ENCODE peak calls at places on chromosomes 7 and 10, in eight cellular contexts. R, N, P, H, W, M, B and Q are unnamed samples.

GRCh38 chr10:12355384-12355783 is 6.0 kb downstream of the CAMK1D start:
- DNase-seq in R (no peak), N (no peak), P (no peak), H (no peak), W (no peak), M (no peak), B (no peak), Q (no peak)

GRCh38 chr10:103449208-103450144 is 2.7 kb downstream of the CALHM2 start:
- DNase-seq in R (no peak), N (peak), P (no peak), H (no peak), W (no peak), M (no peak), B (no peak), Q (no peak)

GRCh38 chr7:123292227-123292626 is 92.5 kb upstream of the SLC13A1 start:
- DNase-seq in R (no peak), N (no peak), P (no peak), H (no peak), W (no peak), M (no peak), B (no peak), Q (no peak)

GRCh38 chr7:142348100-142348499 is 90.2 kb upstream of the PRSS58 start:
- DNase-seq in R (no peak), N (no peak), P (no peak), H (no peak), W (no peak), M (no peak), B (no peak), Q (no peak)

GRCh38 chr10:91416339-91416868 is 6.3 kb downstream of the HECTD2 start:
- DNase-seq in R (no peak), N (no peak), P (no peak), H (no peak), W (no peak), M (no peak), B (no peak), Q (no peak)

GRCh38 chr7:95054386-95054785 is 147.0 kb downstream of the PPP1R9A start:
- DNase-seq in R (no peak), N (no peak), P (no peak), H (no peak), W (no peak), M (no peak), B (no peak), Q (no peak)

GRCh38 chr10:28906934-28907333 is 229.6 kb downstream of the BAMBI start:
- DNase-seq in R (no peak), N (no peak), P (peak), H (no peak), W (no peak), M (peak), B (no peak), Q (no peak)

GRCh38 chr7:26159243-26159642 is 7.2 kb downstream of the NFE2L3 start:
- DNase-seq in R (no peak), N (no peak), P (no peak), H (no peak), W (no peak), M (no peak), B (no peak), Q (no peak)

GRCh38 chr10:78002541-78003284 is 26.6 kb downstream of the POLR3A start:
- DNase-seq in R (no peak), N (no peak), P (no peak), H (no peak), W (no peak), M (no peak), B (no peak), Q (no peak)

GRCh38 chr7:139713835-139714162 is 64.0 kb downstream of the HIPK2 start:
- DNase-seq in R (no peak), N (peak), P (no peak), H (no peak), W (no peak), M (no peak), B (no peak), Q (no peak)

GRCh38 chr10:128113026-128113425 is 13.2 kb downstream of the MKI67 start:
- DNase-seq in R (no peak), N (no peak), P (no peak), H (no peak), W (no peak), M (no peak), B (no peak), Q (no peak)

GRCh38 chr10:52568309-52568708 is 204.3 kb downstream of the MBL2 start:
- DNase-seq in R (no peak), N (no peak), P (peak), H (no peak), W (no peak), M (no peak), B (no peak), Q (no peak)

GRCh38 chr7:69812756-69813155 is 214.5 kb downstream of the AUTS2 start:
- DNase-seq in R (no peak), N (no peak), P (no peak), H (no peak), W (no peak), M (no peak), B (no peak), Q (no peak)

GRCh38 chr10:17943033-17943745 is 8.5 kb upstream of the SLC39A12 start:
- DNase-seq in R (no peak), N (no peak), P (no peak), H (no peak), W (no peak), M (no peak), B (no peak), Q (no peak)

GRCh38 chr7:101173752-101174244 is 6.3 kb downstream of the NAT16 start:
- DNase-seq in R (peak), N (no peak), P (no peak), H (no peak), W (no peak), M (no peak), B (peak), Q (no peak)

GRCh38 chr10:90417056-90417455 is 440.8 kb downstream of the HTR7 start:
- DNase-seq in R (no peak), N (no peak), P (peak), H (no peak), W (no peak), M (peak), B (no peak), Q (no peak)

GRCh38 chr7:74092321-74092963 is 8.8 kb downstream of the LIMK1 start:
- DNase-seq in R (peak), N (no peak), P (no peak), H (no peak), W (no peak), M (no peak), B (no peak), Q (no peak)

GRCh38 chr7:7792089-7792488 is 73.7 kb upstream of the RPA3 start:
- DNase-seq in R (no peak), N (no peak), P (no peak), H (no peak), W (no peak), M (no peak), B (no peak), Q (no peak)

GRCh38 chr10:72753760-72754231 is 61.9 kb downstream of the MCU start:
- DNase-seq in R (no peak), N (no peak), P (no peak), H (no peak), W (no peak), M (no peak), B (no peak), Q (no peak)

GRCh38 chr10:50577681-50578350 is 45.9 kb downstream of the SGMS1 start:
- DNase-seq in R (no peak), N (no peak), P (peak), H (no peak), W (no peak), M (peak), B (no peak), Q (no peak)

GRCh38 chr10:88489107-88489506 is 94.0 kb downstream of the RNLS start:
- DNase-seq in R (no peak), N (no peak), P (no peak), H (no peak), W (no peak), M (no peak), B (no peak), Q (no peak)